ENCODE peak calls at places on chromosomes 6 and 20, in four cellular contexts. E is body of pancreas, G is nephron progenitor cell, L is brain microvascular endothelial cell. B is an unnamed sample.
A peak's percentile ranks its signal among the peaks of the same experiment; 100 is the strongest.

GRCh38 chr20:24783631-24784492 is 165.2 kb upstream of the CST7 start:
- DNase-seq in L (no peak), E (peak; percentile 44), G (no peak), B (no peak)

GRCh38 chr6:79613912-79614311 is 17.2 kb upstream of the SH3BGRL2 start:
- DNase-seq in L (no peak), E (no peak), G (no peak), B (no peak)

GRCh38 chr6:128557086-128557485 is 36.7 kb upstream of the PTPRK start:
- DNase-seq in L (no peak), E (no peak), G (no peak), B (no peak)

GRCh38 chr6:165594584-165595333 is 68.3 kb downstream of the PDE10A start:
- DNase-seq in G (no peak), E (no peak), L (no peak), B (no peak)

GRCh38 chr6:87078983-87079616 is 15.8 kb downstream of the CGA start:
- DNase-seq in L (peak; percentile 74), G (peak; percentile 81), E (peak; percentile 81), B (no peak)

GRCh38 chr6:3390698-3391097 is 66.2 kb downstream of the SLC22A23 start:
- DNase-seq in L (peak; percentile 98), G (no peak), E (no peak), B (no peak)

GRCh38 chr6:81933648-81934047 is 181.2 kb upstream of the TENT5A start:
- DNase-seq in E (no peak), G (no peak), L (no peak), B (no peak)

GRCh38 chr6:106163446-106163965 is 77.4 kb downstream of the PRDM1 start:
- DNase-seq in G (no peak), L (peak; percentile 57), E (peak; percentile 15), B (no peak)

GRCh38 chr6:128504003-128504654 is 16.3 kb downstream of the PTPRK start:
- DNase-seq in G (no peak), E (no peak), L (no peak), B (no peak)

GRCh38 chr20:5612476-5613291 is 137.5 kb upstream of the SHLD1 start:
- DNase-seq in L (no peak), G (no peak), E (no peak), B (no peak)

GRCh38 chr6:88561974-88562736 is 396.0 kb upstream of the CNR1 start:
- DNase-seq in G (no peak), L (no peak), E (no peak), B (no peak)

GRCh38 chr6:29653452-29654038 is 3.3 kb upstream of the MOG start:
- DNase-seq in L (peak; percentile 54), G (peak; percentile 49), E (peak; percentile 53), B (no peak)

GRCh38 chr20:32543570-32544259 is 41.4 kb downstream of the NOL4L start:
- DNase-seq in E (no peak), L (no peak), G (no peak), B (no peak)

GRCh38 chr6:148999501-148999900 is 252.7 kb downstream of the UST start:
- DNase-seq in L (peak; percentile 41), E (no peak), G (no peak), B (no peak)

GRCh38 chr20:35978041-35978513 is 9.7 kb downstream of the CNBD2 start:
- DNase-seq in E (no peak), L (no peak), G (no peak), B (no peak)

GRCh38 chr6:16130932-16131387 is 2.1 kb downstream of the MYLIP start:
- DNase-seq in E (peak; percentile 55), L (peak; percentile 75), G (peak; percentile 12), B (no peak)

GRCh38 chr20:2626853-2627541 is 25.4 kb upstream of the NOP56 start:
- DNase-seq in E (no peak), L (peak; percentile 83), G (no peak), B (no peak)

GRCh38 chr20:33650111-33650752 is 11.9 kb upstream of the C20orf144 start:
- DNase-seq in E (no peak), L (no peak), G (no peak), B (no peak)

GRCh38 chr6:3869632-3870527 is 20.7 kb downstream of the FAM50B start:
- DNase-seq in E (no peak), G (no peak), L (no peak), B (no peak)

GRCh38 chr20:49595811-49596545 is 28.0 kb upstream of the PTGIS start:
- DNase-seq in L (peak; percentile 64), G (no peak), E (no peak), B (no peak)

GRCh38 chr20:17606001-17606400 is 36.1 kb downstream of the DSTN start:
- DNase-seq in L (no peak), E (no peak), G (no peak), B (no peak)

GRCh38 chr6:35015996-35016395 is 125.1 kb downstream of the TCP11 start:
- DNase-seq in E (no peak), L (no peak), G (no peak), B (no peak)

GRCh38 chr20:9551808-9552550 is 37.6 kb downstream of the LAMP5 start:
- DNase-seq in L (no peak), G (no peak), E (no peak), B (no peak)

DNA sequence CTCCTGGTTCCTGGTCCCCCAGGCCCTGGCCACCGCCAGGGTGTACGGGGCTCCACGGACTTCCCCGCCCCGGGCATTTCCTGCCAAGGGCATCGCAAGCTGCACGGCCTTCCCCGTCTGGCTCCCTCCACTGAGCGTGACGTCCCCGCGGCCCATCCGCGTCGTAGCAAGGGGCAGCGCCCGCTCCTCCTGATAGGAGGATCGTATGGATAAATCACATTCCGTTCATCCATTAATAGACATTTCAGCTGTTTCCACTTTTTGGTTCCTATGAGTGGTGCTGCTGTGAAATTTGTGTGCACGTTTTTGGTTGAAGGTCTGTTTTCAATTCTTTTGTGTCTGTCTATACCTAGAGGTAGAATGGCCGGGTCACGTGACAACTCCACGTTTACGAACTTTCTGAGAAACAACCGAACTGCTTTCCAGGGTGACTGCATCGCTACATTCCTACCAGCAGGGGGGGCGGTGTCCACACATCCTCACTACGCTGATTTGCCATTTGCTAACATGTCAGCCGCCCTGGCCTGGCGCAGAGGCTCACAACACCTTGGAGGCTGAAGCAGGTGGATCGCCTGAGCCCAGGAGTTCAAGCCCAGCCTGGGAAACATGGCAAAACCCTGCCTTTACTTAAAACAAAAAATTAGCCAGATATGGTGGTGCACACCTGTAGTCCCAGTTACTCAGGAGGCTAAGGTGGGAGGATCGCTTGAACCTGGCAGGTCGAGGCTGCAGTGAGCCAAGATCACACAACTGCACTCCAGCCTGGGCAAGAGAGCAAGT is 37.7 kb downstream of the KCNQ2 start:
- DNase-seq in E (peak; percentile 41), L (peak; percentile 72), G (peak; percentile 84), B (peak; percentile 43)
- TF ChIP-seq CTCF in E (peak; percentile 40), L (peak; percentile 71), G (peak; percentile 94), B (peak; percentile 37)

GRCh38 chr20:13788167-13788834 is 3.5 kb downstream of the NDUFAF5 start:
- DNase-seq in G (peak; percentile 37), E (peak; percentile 70), L (peak; percentile 77), B (no peak)
- TF ChIP-seq CTCF in G (peak; percentile 52), E (peak; percentile 45), L (peak; percentile 78), B (no peak)

GRCh38 chr6:8131265-8131897 is 29.0 kb upstream of the EEF1E1 start:
- DNase-seq in G (peak; percentile 71), E (peak; percentile 45), L (peak; percentile 66), B (no peak)
- TF ChIP-seq CTCF in G (peak; percentile 66), E (peak; percentile 44), L (peak; percentile 74), B (no peak)

GRCh38 chr6:11111769-11112437 is 378 bp upstream of the ERVFRD-1 start:
- DNase-seq in E (no peak), L (no peak), G (no peak), B (no peak)
- TF ChIP-seq CTCF in E (no peak), L (no peak), G (no peak), B (no peak)